ENCODE peak calls at places on chromosomes 12 and 14, in six cellular contexts. One of them, this sample, is unnamed.

GRCh38 chr14:59123975-59124374 is 64.5 kb upstream of the DAAM1 start:
- DNase-seq in testis: no peak
- DNase-seq in CD4-positive, alpha-beta T cell: no peak
- DNase-seq in GM10248: no peak
- DNase-seq in colonic mucosa: no peak
- DNase-seq in heart left ventricle: no peak
- DNase-seq in this sample: no peak

GRCh38 chr14:82180057-82180620 is 646.5 kb upstream of the SEL1L start:
- DNase-seq in testis: no peak
- DNase-seq in CD4-positive, alpha-beta T cell: no peak
- DNase-seq in GM10248: no peak
- DNase-seq in colonic mucosa: no peak
- DNase-seq in heart left ventricle: no peak
- DNase-seq in this sample: no peak

GRCh38 chr12:90167501-90167900 is 458.9 kb upstream of the ATP2B1 start:
- DNase-seq in testis: no peak
- DNase-seq in CD4-positive, alpha-beta T cell: no peak
- DNase-seq in GM10248: no peak
- DNase-seq in colonic mucosa: no peak
- DNase-seq in heart left ventricle: no peak
- DNase-seq in this sample: no peak

GRCh38 chr12:685388-685787 is 22.1 kb upstream of the NINJ2 start:
- DNase-seq in testis: peak
- DNase-seq in CD4-positive, alpha-beta T cell: peak
- DNase-seq in GM10248: peak
- DNase-seq in colonic mucosa: peak
- DNase-seq in heart left ventricle: no peak
- DNase-seq in this sample: peak

GRCh38 chr12:95070378-95070777 is 3.0 kb downstream of the NR2C1 start:
- DNase-seq in testis: no peak
- DNase-seq in CD4-positive, alpha-beta T cell: no peak
- DNase-seq in GM10248: no peak
- DNase-seq in colonic mucosa: no peak
- DNase-seq in heart left ventricle: no peak
- DNase-seq in this sample: no peak

GRCh38 chr14:81221579-81222102 is 882 bp upstream of the GTF2A1 start:
- DNase-seq in testis: no peak
- DNase-seq in CD4-positive, alpha-beta T cell: no peak
- DNase-seq in GM10248: no peak
- DNase-seq in colonic mucosa: peak
- DNase-seq in heart left ventricle: no peak
- DNase-seq in this sample: no peak

GRCh38 chr12:80659512-80660094 is 47.8 kb upstream of the MYF6 start:
- DNase-seq in testis: no peak
- DNase-seq in CD4-positive, alpha-beta T cell: no peak
- DNase-seq in GM10248: no peak
- DNase-seq in colonic mucosa: no peak
- DNase-seq in heart left ventricle: no peak
- DNase-seq in this sample: no peak

GRCh38 chr12:126464157-126464556 is 1398.9 kb downstream of the AACS start:
- DNase-seq in testis: no peak
- DNase-seq in CD4-positive, alpha-beta T cell: no peak
- DNase-seq in GM10248: no peak
- DNase-seq in colonic mucosa: no peak
- DNase-seq in heart left ventricle: no peak
- DNase-seq in this sample: no peak

GRCh38 chr14:38125484-38125912 is 82.2 kb upstream of the SSTR1 start:
- DNase-seq in testis: no peak
- DNase-seq in CD4-positive, alpha-beta T cell: no peak
- DNase-seq in GM10248: no peak
- DNase-seq in colonic mucosa: no peak
- DNase-seq in heart left ventricle: no peak
- DNase-seq in this sample: no peak

GRCh38 chr12:124379938-124380754 is 85.3 kb downstream of the RFLNA start:
- DNase-seq in testis: peak
- DNase-seq in CD4-positive, alpha-beta T cell: no peak
- DNase-seq in GM10248: no peak
- DNase-seq in colonic mucosa: no peak
- DNase-seq in heart left ventricle: peak
- DNase-seq in this sample: no peak

GRCh38 chr12:48925218-48925871 is at the start of gene FKBP11:
- DNase-seq in testis: peak
- DNase-seq in CD4-positive, alpha-beta T cell: peak
- DNase-seq in GM10248: peak
- DNase-seq in colonic mucosa: peak
- DNase-seq in heart left ventricle: peak
- DNase-seq in this sample: peak

GRCh38 chr12:45122776-45123380 is 72.0 kb upstream of the DBX2 start:
- DNase-seq in testis: peak
- DNase-seq in CD4-positive, alpha-beta T cell: no peak
- DNase-seq in GM10248: no peak
- DNase-seq in colonic mucosa: no peak
- DNase-seq in heart left ventricle: no peak
- DNase-seq in this sample: no peak

GRCh38 chr14:74661726-74662450 is 49.9 kb upstream of the LTBP2 start:
- DNase-seq in testis: peak
- DNase-seq in CD4-positive, alpha-beta T cell: no peak
- DNase-seq in GM10248: no peak
- DNase-seq in colonic mucosa: no peak
- DNase-seq in heart left ventricle: no peak
- DNase-seq in this sample: no peak

GRCh38 chr12:86264451-86265328 is 8.5 kb upstream of the MGAT4C start:
- DNase-seq in testis: peak
- DNase-seq in CD4-positive, alpha-beta T cell: no peak
- DNase-seq in GM10248: no peak
- DNase-seq in colonic mucosa: peak
- DNase-seq in heart left ventricle: peak
- DNase-seq in this sample: no peak

GRCh38 chr14:54974773-54975414 is 52.0 kb downstream of the WDHD1 start:
- DNase-seq in testis: no peak
- DNase-seq in CD4-positive, alpha-beta T cell: no peak
- DNase-seq in GM10248: no peak
- DNase-seq in colonic mucosa: no peak
- DNase-seq in heart left ventricle: no peak
- DNase-seq in this sample: no peak

DNA sequence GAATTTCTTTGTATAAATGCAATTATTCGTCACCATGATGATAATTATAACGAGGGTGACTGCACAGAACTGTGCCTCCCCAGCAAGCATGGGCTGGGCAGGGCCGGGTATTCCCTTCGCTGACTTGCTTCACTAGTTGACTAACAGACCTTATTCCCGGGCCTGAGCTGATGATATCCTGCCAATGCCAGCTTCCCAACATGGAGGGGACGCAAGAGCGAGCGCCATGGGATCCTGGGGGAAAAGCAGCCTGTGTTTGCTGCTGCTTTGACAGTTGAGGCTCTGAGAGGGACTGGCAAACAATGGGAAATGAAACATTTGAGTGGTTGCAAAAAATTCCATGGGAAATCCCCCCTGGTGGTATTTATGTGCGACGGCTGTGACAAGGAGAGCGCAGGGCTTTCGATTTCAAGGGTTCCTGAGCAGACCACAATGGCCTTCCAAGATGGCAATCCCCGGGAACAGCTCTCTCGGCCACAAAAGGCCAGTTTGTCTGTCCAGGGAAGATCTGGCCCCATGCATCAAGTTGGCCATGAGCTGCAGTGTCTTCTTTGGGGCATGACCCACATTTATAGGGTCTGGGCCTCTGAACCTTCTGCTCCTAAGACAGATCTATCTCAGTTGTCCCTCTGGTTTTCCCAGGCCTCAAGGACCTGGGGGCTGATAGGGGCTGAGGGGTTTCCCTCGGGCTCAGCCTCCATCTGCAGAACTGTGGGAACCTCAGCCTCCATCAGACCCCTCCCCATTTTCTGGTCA is 21.9 kb upstream of the MAP1LC3B2 start:
- DNase-seq in testis: no peak
- DNase-seq in CD4-positive, alpha-beta T cell: no peak
- DNase-seq in GM10248: no peak
- DNase-seq in colonic mucosa: no peak
- DNase-seq in heart left ventricle: no peak
- DNase-seq in this sample: no peak
- TF ChIP-seq CTCF in testis: no peak
- TF ChIP-seq CTCF in CD4-positive, alpha-beta T cell: no peak
- TF ChIP-seq CTCF in GM10248: no peak
- TF ChIP-seq CTCF in colonic mucosa: no peak
- TF ChIP-seq CTCF in heart left ventricle: no peak
- TF ChIP-seq CTCF in this sample: no peak

GRCh38 chr12:14937689-14938088 is 648 bp downstream of the ERP27 start:
- DNase-seq in testis: no peak
- DNase-seq in CD4-positive, alpha-beta T cell: no peak
- DNase-seq in GM10248: peak
- DNase-seq in colonic mucosa: no peak
- DNase-seq in heart left ventricle: no peak
- DNase-seq in this sample: no peak
- TF ChIP-seq CTCF in testis: no peak
- TF ChIP-seq CTCF in CD4-positive, alpha-beta T cell: peak
- TF ChIP-seq CTCF in GM10248: peak
- TF ChIP-seq CTCF in colonic mucosa: no peak
- TF ChIP-seq CTCF in heart left ventricle: no peak
- TF ChIP-seq CTCF in this sample: peak

DNA sequence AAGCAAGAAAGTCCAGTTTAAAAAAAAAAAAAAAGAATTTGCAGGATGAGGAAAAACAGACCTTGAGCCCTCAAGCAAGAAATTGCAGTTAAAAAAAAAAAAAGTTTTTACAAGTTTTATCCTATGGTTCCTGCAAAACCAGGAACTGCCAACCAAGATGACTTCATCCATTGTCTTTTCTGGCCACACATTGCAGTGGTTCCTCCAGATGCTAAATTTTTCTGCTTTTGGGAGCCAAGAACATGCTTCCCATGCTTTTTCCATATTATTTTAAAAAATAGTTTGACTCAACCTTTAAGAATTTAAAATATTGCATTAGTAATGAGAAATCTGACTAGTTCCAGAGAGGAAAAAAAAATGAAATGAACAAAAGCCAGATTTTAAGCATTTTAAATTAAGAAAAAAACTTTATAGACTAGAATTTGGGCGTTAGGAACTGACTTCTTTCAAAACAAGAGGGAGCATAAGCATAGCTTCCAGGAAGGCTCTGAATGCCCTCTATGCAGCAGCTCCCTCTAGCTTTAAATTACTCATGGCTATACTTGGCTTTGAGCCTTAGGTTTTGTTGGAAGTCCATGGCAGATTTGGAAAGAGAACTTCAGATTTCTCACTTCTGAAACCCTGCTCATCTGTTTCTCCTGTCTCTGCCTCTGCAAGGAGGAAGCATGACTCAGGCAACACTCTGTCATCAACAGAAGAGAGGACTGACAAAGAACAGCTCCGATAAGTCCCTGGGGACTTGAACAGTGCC is 124.5 kb downstream of the GPR65 start:
- DNase-seq in testis: no peak
- DNase-seq in CD4-positive, alpha-beta T cell: no peak
- DNase-seq in GM10248: no peak
- DNase-seq in colonic mucosa: no peak
- DNase-seq in heart left ventricle: no peak
- DNase-seq in this sample: peak
- TF ChIP-seq CTCF in testis: no peak
- TF ChIP-seq CTCF in CD4-positive, alpha-beta T cell: no peak
- TF ChIP-seq CTCF in GM10248: peak
- TF ChIP-seq CTCF in colonic mucosa: no peak
- TF ChIP-seq CTCF in heart left ventricle: peak
- TF ChIP-seq CTCF in this sample: no peak

GRCh38 chr12:107622005-107622404 is 63.6 kb upstream of the PWP1 start:
- DNase-seq in testis: no peak
- DNase-seq in CD4-positive, alpha-beta T cell: no peak
- DNase-seq in GM10248: peak
- DNase-seq in colonic mucosa: no peak
- DNase-seq in heart left ventricle: no peak
- DNase-seq in this sample: peak
- TF ChIP-seq CTCF in testis: peak
- TF ChIP-seq CTCF in CD4-positive, alpha-beta T cell: peak
- TF ChIP-seq CTCF in GM10248: peak
- TF ChIP-seq CTCF in colonic mucosa: peak
- TF ChIP-seq CTCF in heart left ventricle: peak
- TF ChIP-seq CTCF in this sample: peak

GRCh38 chr14:60163741-60164140 is 1.5 kb downstream of the DHRS7 start:
- DNase-seq in testis: no peak
- DNase-seq in CD4-positive, alpha-beta T cell: no peak
- DNase-seq in GM10248: no peak
- DNase-seq in colonic mucosa: no peak
- DNase-seq in heart left ventricle: no peak
- DNase-seq in this sample: no peak

GRCh38 chr14:60164404-60164716 is 838 bp downstream of the DHRS7 start:
- DNase-seq in testis: no peak
- DNase-seq in CD4-positive, alpha-beta T cell: no peak
- DNase-seq in GM10248: no peak
- DNase-seq in colonic mucosa: no peak
- DNase-seq in heart left ventricle: no peak
- DNase-seq in this sample: no peak

GRCh38 chr14:60166144-60166543 is 946 bp upstream of the DHRS7 start:
- DNase-seq in testis: peak
- DNase-seq in CD4-positive, alpha-beta T cell: no peak
- DNase-seq in GM10248: no peak
- DNase-seq in colonic mucosa: no peak
- DNase-seq in heart left ventricle: no peak
- DNase-seq in this sample: peak

GRCh38 chr14:60164717-60165546 is at the start of gene DHRS7:
- DNase-seq in testis: peak
- DNase-seq in CD4-positive, alpha-beta T cell: peak
- DNase-seq in GM10248: peak
- DNase-seq in colonic mucosa: peak
- DNase-seq in heart left ventricle: peak
- DNase-seq in this sample: peak

DNA sequence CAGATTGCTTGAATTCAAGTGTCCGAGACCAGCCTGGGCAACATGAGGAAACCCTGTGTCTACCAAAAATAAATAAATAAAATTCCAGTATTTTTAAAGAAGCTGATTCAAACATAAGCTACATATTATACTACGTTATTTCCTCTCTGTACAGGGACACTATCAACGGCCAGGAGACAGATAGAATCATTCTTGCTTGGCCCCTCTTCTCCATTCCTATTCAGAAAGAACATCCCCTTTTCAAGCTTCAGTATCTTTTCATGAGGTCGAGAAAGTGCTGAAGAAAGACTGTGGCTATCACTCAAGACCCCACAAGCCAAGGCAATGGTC is 314 bp upstream of the DHRS7 start:
- DNase-seq in testis: no peak
- DNase-seq in CD4-positive, alpha-beta T cell: no peak
- DNase-seq in GM10248: no peak
- DNase-seq in colonic mucosa: no peak
- DNase-seq in heart left ventricle: no peak
- DNase-seq in this sample: peak
- TF ChIP-seq CTCF in testis: no peak
- TF ChIP-seq CTCF in CD4-positive, alpha-beta T cell: no peak
- TF ChIP-seq CTCF in GM10248: no peak
- TF ChIP-seq CTCF in colonic mucosa: no peak
- TF ChIP-seq CTCF in heart left ventricle: no peak
- TF ChIP-seq CTCF in this sample: no peak

GRCh38 chr14:30657606-30658163 is 35.6 kb downstream of the SCFD1 start:
- DNase-seq in testis: no peak
- DNase-seq in CD4-positive, alpha-beta T cell: no peak
- DNase-seq in GM10248: no peak
- DNase-seq in colonic mucosa: no peak
- DNase-seq in heart left ventricle: no peak
- DNase-seq in this sample: no peak
- TF ChIP-seq CTCF in testis: peak
- TF ChIP-seq CTCF in CD4-positive, alpha-beta T cell: peak
- TF ChIP-seq CTCF in GM10248: no peak
- TF ChIP-seq CTCF in colonic mucosa: peak
- TF ChIP-seq CTCF in heart left ventricle: peak
- TF ChIP-seq CTCF in this sample: peak